ENCODE peak calls at places on chromosomes 6 and 20, in six cellular contexts. One of them, this sample, is unnamed.

GRCh38 chr6:36765943-36766648 is 68.5 kb downstream of the RAB44 start:
- DNase-seq in mesendoderm: peak; percentile 83
- DNase-seq in hepatocyte: peak; percentile 93
- DNase-seq in BJ: no peak
- DNase-seq in PC-9: peak; percentile 78
- DNase-seq in ovary: peak; percentile 78
- DNase-seq in this sample: peak; percentile 77

GRCh38 chr6:1607557-1608221 is 2.0 kb upstream of the FOXC1 start:
- DNase-seq in mesendoderm: peak; percentile 90
- DNase-seq in hepatocyte: peak; percentile 28
- DNase-seq in BJ: no peak
- DNase-seq in PC-9: peak; percentile 61
- DNase-seq in ovary: no peak
- DNase-seq in this sample: no peak

GRCh38 chr6:83065511-83066192 is at the start of gene UBE3D:
- DNase-seq in mesendoderm: peak; percentile 89
- DNase-seq in hepatocyte: peak; percentile 95
- DNase-seq in BJ: no peak
- DNase-seq in PC-9: peak; percentile 82
- DNase-seq in ovary: peak; percentile 87
- DNase-seq in this sample: peak; percentile 87

GRCh38 chr6:30515967-30516753 is 26.9 kb downstream of the HLA-E start:
- DNase-seq in mesendoderm: peak; percentile 95
- DNase-seq in hepatocyte: peak; percentile 94
- DNase-seq in BJ: peak; percentile 78
- DNase-seq in PC-9: peak; percentile 87
- DNase-seq in ovary: peak; percentile 79
- DNase-seq in this sample: peak; percentile 63

GRCh38 chr6:54053893-54054391 is 57.3 kb upstream of the MLIP start:
- DNase-seq in mesendoderm: peak; percentile 92
- DNase-seq in hepatocyte: peak; percentile 80
- DNase-seq in BJ: peak; percentile 74
- DNase-seq in PC-9: peak; percentile 46
- DNase-seq in ovary: no peak
- DNase-seq in this sample: peak; percentile 61

GRCh38 chr6:12844284-12845223 is 128.0 kb downstream of the PHACTR1 start:
- DNase-seq in mesendoderm: peak; percentile 59
- DNase-seq in hepatocyte: peak; percentile 31
- DNase-seq in BJ: no peak
- DNase-seq in PC-9: no peak
- DNase-seq in ovary: no peak
- DNase-seq in this sample: no peak

GRCh38 chr20:36754656-36755222 is 8.8 kb upstream of the NDRG3 start:
- DNase-seq in mesendoderm: peak; percentile 86
- DNase-seq in hepatocyte: peak; percentile 83
- DNase-seq in BJ: peak; percentile 16
- DNase-seq in PC-9: peak; percentile 40
- DNase-seq in ovary: peak; percentile 44
- DNase-seq in this sample: no peak

GRCh38 chr6:115972679-115973078 is 88.0 kb downstream of the FRK start:
- DNase-seq in mesendoderm: no peak
- DNase-seq in hepatocyte: no peak
- DNase-seq in BJ: no peak
- DNase-seq in PC-9: no peak
- DNase-seq in ovary: no peak
- DNase-seq in this sample: no peak

GRCh38 chr6:170114187-170114945 is 176.5 kb downstream of the DLL1 start:
- DNase-seq in mesendoderm: no peak
- DNase-seq in hepatocyte: no peak
- DNase-seq in BJ: no peak
- DNase-seq in PC-9: no peak
- DNase-seq in ovary: peak; percentile 7
- DNase-seq in this sample: no peak

GRCh38 chr6:157597461-157598312 is 216.7 kb downstream of the ZDHHC14 start:
- DNase-seq in mesendoderm: peak; percentile 57
- DNase-seq in hepatocyte: peak; percentile 65
- DNase-seq in BJ: no peak
- DNase-seq in PC-9: peak; percentile 42
- DNase-seq in ovary: no peak
- DNase-seq in this sample: peak; percentile 62

GRCh38 chr20:50969416-50969815 is 10.8 kb downstream of the MOCS3 start:
- DNase-seq in mesendoderm: no peak
- DNase-seq in hepatocyte: no peak
- DNase-seq in BJ: no peak
- DNase-seq in PC-9: no peak
- DNase-seq in ovary: no peak
- DNase-seq in this sample: no peak

GRCh38 chr20:44089987-44090674 is 96.9 kb downstream of the JPH2 start:
- DNase-seq in mesendoderm: peak; percentile 63
- DNase-seq in hepatocyte: peak; percentile 44
- DNase-seq in BJ: no peak
- DNase-seq in PC-9: no peak
- DNase-seq in ovary: no peak
- DNase-seq in this sample: peak; percentile 34

GRCh38 chr20:23160536-23161243 is 74.6 kb upstream of the CD93 start:
- DNase-seq in mesendoderm: no peak
- DNase-seq in hepatocyte: no peak
- DNase-seq in BJ: no peak
- DNase-seq in PC-9: no peak
- DNase-seq in ovary: no peak
- DNase-seq in this sample: no peak

GRCh38 chr6:76876922-76877553 is 586.3 kb downstream of the HTR1B start:
- DNase-seq in mesendoderm: peak; percentile 97
- DNase-seq in hepatocyte: peak; percentile 91
- DNase-seq in BJ: no peak
- DNase-seq in PC-9: peak; percentile 64
- DNase-seq in ovary: no peak
- DNase-seq in this sample: no peak

GRCh38 chr6:107625264-107625663 is 135.3 kb downstream of the SOBP start:
- DNase-seq in mesendoderm: no peak
- DNase-seq in hepatocyte: no peak
- DNase-seq in BJ: no peak
- DNase-seq in PC-9: no peak
- DNase-seq in ovary: no peak
- DNase-seq in this sample: no peak

GRCh38 chr6:16514249-16514648 is 247.0 kb downstream of the ATXN1 start:
- DNase-seq in mesendoderm: peak; percentile 81
- DNase-seq in hepatocyte: peak; percentile 36
- DNase-seq in BJ: no peak
- DNase-seq in PC-9: no peak
- DNase-seq in ovary: peak; percentile 21
- DNase-seq in this sample: peak; percentile 49

GRCh38 chr6:121881974-121882667 is 446.7 kb downstream of the GJA1 start:
- DNase-seq in mesendoderm: no peak
- DNase-seq in hepatocyte: no peak
- DNase-seq in BJ: peak; percentile 83
- DNase-seq in PC-9: no peak
- DNase-seq in ovary: no peak
- DNase-seq in this sample: peak; percentile 55

GRCh38 chr6:146358341-146359046 is 185.1 kb upstream of the RAB32 start:
- DNase-seq in mesendoderm: peak; percentile 45
- DNase-seq in hepatocyte: no peak
- DNase-seq in BJ: peak; percentile 22
- DNase-seq in PC-9: no peak
- DNase-seq in ovary: no peak
- DNase-seq in this sample: no peak

GRCh38 chr6:61894536-61894935 is 391.5 kb downstream of the KHDRBS2 start:
- DNase-seq in mesendoderm: no peak
- DNase-seq in hepatocyte: no peak
- DNase-seq in BJ: no peak
- DNase-seq in PC-9: no peak
- DNase-seq in ovary: no peak
- DNase-seq in this sample: no peak

GRCh38 chr6:110537208-110538123 is 61.1 kb upstream of the SLC22A16 start:
- DNase-seq in mesendoderm: peak; percentile 52
- DNase-seq in hepatocyte: peak; percentile 67
- DNase-seq in BJ: peak; percentile 89
- DNase-seq in PC-9: peak; percentile 47
- DNase-seq in ovary: no peak
- DNase-seq in this sample: no peak

GRCh38 chr6:30424549-30424948 is 64.8 kb upstream of the HLA-E start:
- DNase-seq in mesendoderm: no peak
- DNase-seq in hepatocyte: no peak
- DNase-seq in BJ: no peak
- DNase-seq in PC-9: no peak
- DNase-seq in ovary: no peak
- DNase-seq in this sample: no peak

GRCh38 chr6:90611543-90611864 is 24.6 kb upstream of the MAP3K7 start:
- DNase-seq in mesendoderm: no peak
- DNase-seq in hepatocyte: no peak
- DNase-seq in BJ: no peak
- DNase-seq in PC-9: no peak
- DNase-seq in ovary: no peak
- DNase-seq in this sample: no peak

GRCh38 chr6:90610671-90611542 is 24.0 kb upstream of the MAP3K7 start:
- DNase-seq in mesendoderm: peak; percentile 82
- DNase-seq in hepatocyte: peak; percentile 38
- DNase-seq in BJ: no peak
- DNase-seq in PC-9: no peak
- DNase-seq in ovary: peak; percentile 63
- DNase-seq in this sample: peak; percentile 36

GRCh38 chr6:90610291-90610670 is 23.4 kb upstream of the MAP3K7 start:
- DNase-seq in mesendoderm: peak; percentile 31
- DNase-seq in hepatocyte: no peak
- DNase-seq in BJ: no peak
- DNase-seq in PC-9: no peak
- DNase-seq in ovary: peak; percentile 18
- DNase-seq in this sample: no peak

GRCh38 chr6:90611996-90612690 is 25.3 kb upstream of the MAP3K7 start:
- DNase-seq in mesendoderm: peak; percentile 28
- DNase-seq in hepatocyte: no peak
- DNase-seq in BJ: no peak
- DNase-seq in PC-9: no peak
- DNase-seq in ovary: no peak
- DNase-seq in this sample: no peak
- H3K4me3 ChIP-seq in mesendoderm: no peak overlapping the region
- H3K4me3 ChIP-seq in hepatocyte: no peak overlapping the region
- H3K4me3 ChIP-seq in BJ: no peak overlapping the region
- H3K4me3 ChIP-seq in PC-9: no peak overlapping the region
- H3K4me3 ChIP-seq in ovary: no peak overlapping the region
- H3K4me3 ChIP-seq in this sample: no peak overlapping the region

GRCh38 chr6:149628865-149629544 is 19.5 kb downstream of the KATNA1 start:
- DNase-seq in mesendoderm: peak; percentile 36
- DNase-seq in hepatocyte: no peak
- DNase-seq in BJ: no peak
- DNase-seq in PC-9: no peak
- DNase-seq in ovary: no peak
- DNase-seq in this sample: no peak

GRCh38 chr6:149636116-149636515 is 12.4 kb downstream of the KATNA1 start:
- DNase-seq in mesendoderm: peak; percentile 42
- DNase-seq in hepatocyte: no peak
- DNase-seq in BJ: peak; percentile 31
- DNase-seq in PC-9: no peak
- DNase-seq in ovary: no peak
- DNase-seq in this sample: no peak

GRCh38 chr6:149634315-149634714 is 14.2 kb downstream of the KATNA1 start:
- DNase-seq in mesendoderm: no peak
- DNase-seq in hepatocyte: no peak
- DNase-seq in BJ: no peak
- DNase-seq in PC-9: no peak
- DNase-seq in ovary: no peak
- DNase-seq in this sample: no peak
- H3K36me3 ChIP-seq in mesendoderm: no peaks in the 10 kb centered on the region
- H3K36me3 ChIP-seq in hepatocyte: no peaks in the 10 kb centered on the region
- H3K36me3 ChIP-seq in BJ: no peaks in the 10 kb centered on the region
- H3K36me3 ChIP-seq in PC-9: no peaks in the 10 kb centered on the region
- H3K36me3 ChIP-seq in ovary: no peaks in the 10 kb centered on the region
- H3K36me3 ChIP-seq in this sample: peaks cover 43% of the 10 kb centered on the region

GRCh38 chr20:24492031-24492607 is 22.7 kb downstream of the SYNDIG1 start:
- DNase-seq in mesendoderm: peak; percentile 85
- DNase-seq in hepatocyte: no peak
- DNase-seq in BJ: no peak
- DNase-seq in PC-9: no peak
- DNase-seq in ovary: no peak
- DNase-seq in this sample: no peak
- H3K4me3 ChIP-seq in mesendoderm: no peak overlapping the region
- H3K4me3 ChIP-seq in hepatocyte: no peak overlapping the region
- H3K4me3 ChIP-seq in BJ: no peak overlapping the region
- H3K4me3 ChIP-seq in PC-9: no peak overlapping the region
- H3K4me3 ChIP-seq in ovary: no peak overlapping the region
- H3K4me3 ChIP-seq in this sample: no peak overlapping the region

DNA sequence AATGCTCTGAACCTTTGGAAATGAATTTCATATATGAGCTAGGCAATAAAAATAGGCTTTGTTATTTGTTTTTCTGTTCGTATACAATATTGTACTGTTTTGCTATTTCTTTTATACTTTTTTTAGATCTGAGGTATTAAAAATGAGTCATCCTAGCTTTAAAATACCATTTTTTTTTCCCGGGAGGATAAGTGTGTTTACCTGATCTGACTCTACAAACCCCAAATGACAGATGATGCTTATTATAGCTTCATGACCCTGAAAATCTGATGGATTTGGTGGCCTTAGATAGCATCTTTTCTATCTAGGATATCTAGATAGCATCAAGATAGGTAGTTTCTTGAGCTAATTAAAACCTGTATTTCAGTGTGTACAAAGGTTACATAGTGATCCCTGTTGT is 206.4 kb downstream of the DTNBP1 start:
- DNase-seq in mesendoderm: no peak
- DNase-seq in hepatocyte: no peak
- DNase-seq in BJ: no peak
- DNase-seq in PC-9: no peak
- DNase-seq in ovary: no peak
- DNase-seq in this sample: no peak
- H3K36me3 ChIP-seq in mesendoderm: no peaks in the 10 kb centered on the region
- H3K36me3 ChIP-seq in hepatocyte: no peaks in the 10 kb centered on the region
- H3K36me3 ChIP-seq in BJ: no peaks in the 10 kb centered on the region
- H3K36me3 ChIP-seq in PC-9: no peaks in the 10 kb centered on the region
- H3K36me3 ChIP-seq in ovary: no peaks in the 10 kb centered on the region
- H3K36me3 ChIP-seq in this sample: no peaks in the 10 kb centered on the region

DNA sequence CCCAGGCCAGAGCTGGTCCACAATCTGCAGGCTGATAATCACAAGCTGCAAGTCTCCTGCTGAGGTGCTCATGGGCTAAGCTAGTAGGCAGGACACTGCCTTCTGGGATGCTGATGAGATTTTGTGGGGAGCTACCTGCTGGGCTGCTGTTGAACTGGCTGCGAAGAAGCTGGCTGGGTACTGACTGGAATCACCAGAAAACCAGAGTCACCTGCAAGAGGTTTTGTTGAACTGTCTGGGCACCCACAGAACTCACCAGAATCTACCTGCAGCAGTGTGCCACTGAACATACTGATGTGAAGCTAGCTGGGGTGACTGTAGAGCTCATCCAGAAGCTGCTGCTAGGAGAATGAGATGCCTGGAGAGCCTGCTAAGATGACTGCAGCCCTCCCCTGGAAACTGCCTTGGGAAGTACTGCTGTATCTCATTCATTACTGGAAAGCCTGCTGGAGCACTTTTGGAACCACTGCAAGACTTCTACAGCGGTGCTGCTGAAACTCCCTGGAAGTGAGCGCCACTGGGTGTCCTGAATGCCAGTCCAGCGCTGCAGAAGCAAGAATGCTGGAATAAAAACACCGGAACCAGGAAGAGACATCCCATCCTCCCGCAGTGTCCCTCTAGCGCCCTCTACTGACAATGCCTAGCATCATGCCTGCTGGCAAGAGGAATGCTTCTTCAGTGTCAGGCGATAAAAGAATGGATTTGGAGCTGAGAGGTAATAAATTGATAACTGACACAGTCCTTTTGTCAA is 64.9 kb upstream of the ARHGAP18 start:
- DNase-seq in mesendoderm: peak; percentile 86
- DNase-seq in hepatocyte: peak; percentile 89
- DNase-seq in BJ: no peak
- DNase-seq in PC-9: peak; percentile 66
- DNase-seq in ovary: peak; percentile 35
- DNase-seq in this sample: peak; percentile 81
- H3K4me3 ChIP-seq in mesendoderm: no peak overlapping the region
- H3K4me3 ChIP-seq in hepatocyte: no peak overlapping the region
- H3K4me3 ChIP-seq in BJ: no peak overlapping the region
- H3K4me3 ChIP-seq in PC-9: no peak overlapping the region
- H3K4me3 ChIP-seq in ovary: no peak overlapping the region
- H3K4me3 ChIP-seq in this sample: no peak overlapping the region

GRCh38 chr20:18164356-18164755 is 26.7 kb downstream of the KAT14 start:
- DNase-seq in mesendoderm: no peak
- DNase-seq in hepatocyte: no peak
- DNase-seq in BJ: no peak
- DNase-seq in PC-9: no peak
- DNase-seq in ovary: no peak
- DNase-seq in this sample: no peak
- H3K36me3 ChIP-seq in mesendoderm: peaks cover 4% of the 10 kb centered on the region
- H3K36me3 ChIP-seq in hepatocyte: peaks cover 5% of the 10 kb centered on the region
- H3K36me3 ChIP-seq in BJ: peaks cover 9% of the 10 kb centered on the region
- H3K36me3 ChIP-seq in PC-9: no peaks in the 10 kb centered on the region
- H3K36me3 ChIP-seq in ovary: no peaks in the 10 kb centered on the region
- H3K36me3 ChIP-seq in this sample: peaks cover 61% of the 10 kb centered on the region